ENCODE peak calls at places on chromosomes 3 and 15, in nine cellular contexts. L is activated T-helper 17 cell treated with anti-CD3 and anti-CD28 coated beads, Interleukin-2, amount 50 U/mL, for 72 hours; F is Panc1; T is Right ventricle myocardium inferior; R is left lung; I is left cardiac atrium; H is effector memory CD8-positive, alpha-beta T cell; Y is A549; Q is left colon. Z is an unnamed sample.

GRCh38 chr3:138417559-138417982 is 16.8 kb upstream of the ESYT3 start:
- ATAC-seq in H (peak; percentile 77), T (peak; percentile 87), Y (peak; percentile 97), Q (peak; percentile 94), I (peak; percentile 90), L (peak; percentile 75), F (peak; percentile 98), R (peak; percentile 98), Z (peak; percentile 86)

GRCh38 chr15:26679927-26680326 is 92.9 kb downstream of the GABRB3 start:
- ATAC-seq in H (no peak), F (no peak), Q (no peak), I (no peak), R (no peak), L (no peak), Y (no peak), T (no peak), Z (no peak)

GRCh38 chr15:57237282-57237642 is 139.0 kb upstream of the CGNL1 start:
- ATAC-seq in Q (peak; percentile 26), L (no peak), H (no peak), I (peak; percentile 21), R (peak; percentile 22), Y (no peak), F (no peak), T (no peak), Z (no peak)

GRCh38 chr15:89888214-89888804 is 5.5 kb downstream of the AP3S2 start:
- ATAC-seq in I (no peak), H (no peak), R (peak; percentile 56), L (no peak), F (peak; percentile 79), T (no peak), Q (peak; percentile 90), Y (peak; percentile 90), Z (peak; percentile 37)

GRCh38 chr15:41558400-41559238 is at the start of gene TYRO3:
- ATAC-seq in I (peak; percentile 58), T (peak; percentile 65), Y (peak; percentile 73), L (peak; percentile 87), R (peak; percentile 68), Q (peak; percentile 89), F (peak; percentile 84), H (peak; percentile 52), Z (peak; percentile 48)

GRCh38 chr3:41224120-41224806 is 25.0 kb downstream of the CTNNB1 start:
- ATAC-seq in H (no peak), L (no peak), I (peak; percentile 97), Q (no peak), T (peak; percentile 91), Y (no peak), R (peak; percentile 39), F (no peak), Z (peak; percentile 77)

GRCh38 chr3:112126501-112126900 is 6.5 kb downstream of the GCSAM start:
- ATAC-seq in L (no peak), Y (no peak), F (no peak), H (no peak), Q (no peak), I (no peak), R (no peak), T (no peak), Z (no peak)

GRCh38 chr15:37873336-37873735 is 61.1 kb upstream of the TMCO5A start:
- ATAC-seq in Q (no peak), I (no peak), Y (no peak), L (no peak), T (no peak), R (no peak), F (no peak), H (no peak), Z (no peak)

GRCh38 chr3:44077267-44077666 is 164.4 kb upstream of the TOPAZ1 start:
- ATAC-seq in F (no peak), Y (peak; percentile 40), R (no peak), T (no peak), I (no peak), H (no peak), Q (no peak), L (no peak), Z (no peak)

GRCh38 chr15:42591238-42591936 is 16.0 kb downstream of the STARD9 start:
- ATAC-seq in F (peak; percentile 76), T (no peak), L (no peak), Q (peak; percentile 91), R (peak; percentile 77), Y (peak; percentile 77), I (no peak), H (no peak), Z (peak; percentile 48)

GRCh38 chr3:58236527-58237237 is 910 bp upstream of the ABHD6 start:
- ATAC-seq in H (no peak), F (peak; percentile 33), Y (no peak), L (no peak), T (peak; percentile 2), I (peak; percentile 10), Q (peak; percentile 15), R (peak; percentile 13), Z (peak; percentile 1)

GRCh38 chr15:45393851-45394250 is 15.5 kb upstream of the GATM start:
- ATAC-seq in I (peak; percentile 31), H (peak; percentile 14), Q (peak; percentile 49), F (peak; percentile 82), R (peak; percentile 24), Y (peak; percentile 91), T (no peak), L (peak; percentile 22), Z (peak; percentile 52)

GRCh38 chr3:127803619-127804018 is 18.7 kb downstream of the MGLL start:
- ATAC-seq in R (peak; percentile 79), Q (peak; percentile 35), H (no peak), F (peak; percentile 91), I (peak; percentile 75), L (no peak), T (no peak), Y (peak; percentile 92), Z (peak; percentile 75)

GRCh38 chr15:81653259-81653658 is 279.2 kb upstream of the TMC3 start:
- ATAC-seq in F (no peak), T (no peak), L (no peak), Y (no peak), I (no peak), H (no peak), Q (no peak), R (no peak), Z (no peak)

GRCh38 chr3:147383617-147384016 is 22.7 kb downstream of the ZIC4 start:
- ATAC-seq in I (no peak), L (no peak), H (no peak), T (no peak), F (no peak), Y (no peak), Q (no peak), R (no peak), Z (no peak)

GRCh38 chr3:87732294-87732693 is 326.5 kb downstream of the CGGBP1 start:
- ATAC-seq in H (no peak), I (no peak), Q (no peak), Y (no peak), R (no peak), T (no peak), L (no peak), F (no peak), Z (no peak)

GRCh38 chr3:30356901-30357753 is 249.3 kb upstream of the TGFBR2 start:
- ATAC-seq in Q (no peak), R (no peak), T (no peak), F (peak; percentile 74), H (no peak), Y (peak; percentile 58), L (no peak), I (no peak), Z (peak; percentile 70)

GRCh38 chr3:64900916-64901903 is 213.4 kb upstream of the ADAMTS9 start:
- ATAC-seq in F (no peak), L (no peak), Q (no peak), I (peak; percentile 52), Y (no peak), R (peak; percentile 27), H (no peak), T (peak; percentile 81), Z (no peak)

GRCh38 chr3:139839034-139839433 is 96.0 kb upstream of the CLSTN2 start:
- ATAC-seq in R (no peak), L (no peak), H (no peak), F (no peak), I (no peak), T (no peak), Q (no peak), Y (no peak), Z (no peak)

GRCh38 chr15:51424780-51425179 is 83.3 kb downstream of the GLDN start:
- ATAC-seq in Y (no peak), H (no peak), Q (no peak), R (no peak), L (no peak), T (peak; percentile 26), I (no peak), F (no peak), Z (no peak)

GRCh38 chr3:197354195-197355059 is 56.0 kb upstream of the DLG1 start:
- ATAC-seq in L (no peak), R (peak; percentile 45), F (peak; percentile 20), I (peak; percentile 45), T (peak; percentile 27), H (no peak), Q (no peak), Y (no peak), Z (no peak)

GRCh38 chr3:9820543-9820942 is 10.5 kb downstream of the TTLL3 start:
- ATAC-seq in T (no peak), L (no peak), F (no peak), R (no peak), H (no peak), Q (no peak), Y (peak; percentile 23), I (no peak), Z (peak; percentile 22)

GRCh38 chr3:117084739-117085270 is 375.2 kb downstream of the TUSC7 start:
- ATAC-seq in R (no peak), Q (no peak), I (no peak), T (no peak), L (no peak), H (no peak), F (no peak), Y (no peak), Z (no peak)

GRCh38 chr3:10738688-10739372 is 77.2 kb upstream of the SLC6A11 start:
- ATAC-seq in Y (peak; percentile 91), T (peak; percentile 50), F (peak; percentile 93), L (peak; percentile 69), R (peak; percentile 94), Q (peak; percentile 68), H (peak; percentile 72), I (peak; percentile 89), Z (peak; percentile 76)

GRCh38 chr3:173038484-173038871 is 102.6 kb downstream of the SPATA16 start:
- ATAC-seq in Q (no peak), F (no peak), I (no peak), T (peak; percentile 67), L (no peak), Y (no peak), R (no peak), H (no peak), Z (no peak)

GRCh38 chr3:124923833-124924232 is 10.7 kb downstream of the MUC13 start:
- ATAC-seq in R (no peak), I (no peak), Y (peak; percentile 65), T (no peak), F (no peak), Q (no peak), L (no peak), H (no peak), Z (no peak)